ENCODE peak calls at places on chromosomes 12 and 14, in nine cellular contexts. J is CD4-positive, alpha-beta memory T cell; F is stomach; W is keratinocyte; U is neuronal stem cell; S is heart left ventricle; M is RWPE2; P is right lobe of liver; G is CD8-positive, alpha-beta memory T cell. I is an unnamed sample.
A peak's percentile ranks its signal among the peaks of the same experiment; 100 is the strongest.

GRCh38 chr12:124663771-124664366 is 96.5 kb upstream of the NCOR2 start:
- DNase-seq in J (no peak), F (no peak), W (no peak), U (no peak), S (no peak), M (no peak), P (no peak), G (no peak), I (no peak)

GRCh38 chr14:37343307-37344094 is 145.8 kb downstream of the MIPOL1 start:
- DNase-seq in J (no peak), F (no peak), W (no peak), U (no peak), S (no peak), M (no peak), P (no peak), G (no peak), I (no peak)

GRCh38 chr14:49552630-49553029 is 33.5 kb downstream of the RPS29 start:
- DNase-seq in J (no peak), F (no peak), W (no peak), U (no peak), S (no peak), M (no peak), P (no peak), G (no peak), I (no peak)

GRCh38 chr14:99612737-99613330 is 8.8 kb upstream of the CCDC85C start:
- DNase-seq in J (no peak), F (no peak), W (peak; percentile 76), U (no peak), S (no peak), M (peak; percentile 92), P (no peak), G (no peak), I (no peak)

GRCh38 chr12:71938728-71939385 is at the start of gene TPH2:
- DNase-seq in J (peak; percentile 47), F (peak; percentile 31), W (no peak), U (peak; percentile 86), S (peak; percentile 30), M (no peak), P (peak; percentile 48), G (peak; percentile 5), I (no peak)

GRCh38 chr12:131684015-131684725 is 26.7 kb upstream of the SFSWAP start:
- DNase-seq in J (no peak), F (no peak), W (no peak), U (no peak), S (no peak), M (peak; percentile 29), P (no peak), G (no peak), I (no peak)

GRCh38 chr12:1843641-1844005 is 23.3 kb downstream of the LRTM2 start:
- DNase-seq in J (no peak), F (no peak), W (no peak), U (no peak), S (peak; percentile 3), M (peak; percentile 46), P (peak; percentile 33), G (no peak), I (no peak)

GRCh38 chr12:53115112-53115890 is 12.0 kb downstream of the SOAT2 start:
- DNase-seq in J (no peak), F (no peak), W (no peak), U (no peak), S (no peak), M (no peak), P (no peak), G (no peak), I (no peak)

GRCh38 chr12:11623382-11623781 is 26.1 kb upstream of the ETV6 start:
- DNase-seq in J (no peak), F (no peak), W (no peak), U (no peak), S (no peak), M (no peak), P (no peak), G (no peak), I (no peak)

GRCh38 chr14:94681300-94682060 is 69.3 kb downstream of the SERPINA3 start:
- DNase-seq in J (no peak), F (peak; percentile 32), W (peak; percentile 17), U (no peak), S (no peak), M (peak; percentile 49), P (peak; percentile 73), G (no peak), I (peak; percentile 39)

GRCh38 chr12:42608196-42608825 is 18.8 kb upstream of the PRICKLE1 start:
- DNase-seq in J (no peak), F (no peak), W (no peak), U (no peak), S (no peak), M (no peak), P (no peak), G (no peak), I (no peak)

GRCh38 chr12:89427508-89428156 is 75.3 kb upstream of the DUSP6 start:
- DNase-seq in J (no peak), F (no peak), W (no peak), U (no peak), S (no peak), M (no peak), P (no peak), G (no peak), I (no peak)

GRCh38 chr12:72282721-72283120 is 10.6 kb downstream of the TRHDE start:
- DNase-seq in J (no peak), F (no peak), W (no peak), U (no peak), S (no peak), M (no peak), P (no peak), G (no peak), I (no peak)

GRCh38 chr12:118645219-118645618 is 268.9 kb downstream of the SUDS3 start:
- DNase-seq in J (no peak), F (no peak), W (no peak), U (peak; percentile 69), S (peak; percentile 19), M (no peak), P (peak; percentile 54), G (no peak), I (no peak)

GRCh38 chr14:67999693-68000384 is 180.3 kb downstream of the RAD51B start:
- DNase-seq in J (no peak), F (no peak), W (peak; percentile 21), U (no peak), S (no peak), M (no peak), P (no peak), G (no peak), I (no peak)

GRCh38 chr14:34041220-34041619 is 90.3 kb upstream of the EGLN3 start:
- DNase-seq in J (no peak), F (no peak), W (no peak), U (no peak), S (no peak), M (no peak), P (no peak), G (no peak), I (no peak)

GRCh38 chr14:68943107-68943506 is 36.0 kb downstream of the ACTN1 start:
- DNase-seq in J (no peak), F (no peak), W (no peak), U (no peak), S (no peak), M (no peak), P (no peak), G (no peak), I (no peak)

DNA sequence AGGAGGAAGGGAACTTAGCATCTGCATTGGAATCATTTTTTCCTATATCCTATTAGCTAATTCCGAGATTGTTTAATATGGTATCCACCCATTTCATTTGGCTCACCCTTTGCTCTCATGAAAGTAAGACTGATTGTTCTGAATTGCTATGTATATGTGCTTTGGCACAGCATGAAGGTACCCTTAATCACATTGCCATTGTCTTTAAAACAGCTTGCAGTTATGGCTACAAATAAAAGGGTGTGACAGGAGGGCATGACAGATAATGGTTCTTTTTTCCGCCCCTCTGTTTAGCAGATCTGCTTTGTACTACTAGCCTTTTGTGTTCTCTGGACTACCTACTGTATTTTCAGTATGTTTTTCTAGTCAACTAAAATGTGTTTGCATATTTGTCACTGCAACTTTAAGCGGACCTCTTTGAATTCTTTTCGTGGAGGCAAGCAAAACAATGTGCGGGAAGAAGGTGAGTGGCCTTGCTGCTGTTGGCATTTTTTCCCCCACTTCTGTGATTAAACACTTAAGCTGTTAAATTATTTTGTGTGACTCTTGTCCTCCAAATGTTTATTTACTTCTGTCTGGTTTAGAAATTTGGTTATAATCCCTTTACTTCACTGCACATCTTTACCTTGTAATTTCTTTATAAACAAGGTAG is 35.8 kb downstream of the FBXO34 start:
- DNase-seq in J (no peak), F (no peak), W (no peak), U (no peak), S (no peak), M (no peak), P (no peak), G (no peak), I (no peak)
- H3K27ac ChIP-seq in J (no peak overlapping the region), F (peak overlapping the region; percentile 15), W (no peak overlapping the region), U (no peak overlapping the region), S (peak overlapping the region; percentile 51), M (no peak overlapping the region), P (no peak overlapping the region), G (no peak overlapping the region), I (no peak overlapping the region)

DNA sequence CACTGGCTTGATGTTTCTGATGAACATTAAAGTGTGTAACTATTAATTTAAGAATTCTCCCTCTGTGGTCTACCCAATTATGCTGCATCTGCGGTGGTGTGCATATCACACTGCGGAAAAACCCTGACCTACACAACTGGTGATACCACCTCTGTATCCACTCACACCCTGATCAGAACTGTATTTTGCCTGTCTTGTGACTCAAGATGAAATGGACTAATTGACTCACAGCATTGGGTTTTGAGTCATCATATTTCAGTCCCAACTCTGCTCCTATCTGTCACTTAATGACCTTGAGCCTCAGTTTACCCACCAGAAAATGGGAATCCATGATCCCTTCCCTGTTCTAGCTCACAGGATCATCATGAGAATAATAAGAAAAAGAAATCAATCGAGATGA is 65.6 kb downstream of the NUAK1 start:
- DNase-seq in J (no peak), F (no peak), W (no peak), U (no peak), S (no peak), M (no peak), P (no peak), G (no peak), I (no peak)
- H3K27ac ChIP-seq in J (no peak overlapping the region), F (no peak overlapping the region), W (no peak overlapping the region), U (no peak overlapping the region), S (peak overlapping the region; percentile 40), M (no peak overlapping the region), P (no peak overlapping the region), G (no peak overlapping the region), I (no peak overlapping the region)

DNA sequence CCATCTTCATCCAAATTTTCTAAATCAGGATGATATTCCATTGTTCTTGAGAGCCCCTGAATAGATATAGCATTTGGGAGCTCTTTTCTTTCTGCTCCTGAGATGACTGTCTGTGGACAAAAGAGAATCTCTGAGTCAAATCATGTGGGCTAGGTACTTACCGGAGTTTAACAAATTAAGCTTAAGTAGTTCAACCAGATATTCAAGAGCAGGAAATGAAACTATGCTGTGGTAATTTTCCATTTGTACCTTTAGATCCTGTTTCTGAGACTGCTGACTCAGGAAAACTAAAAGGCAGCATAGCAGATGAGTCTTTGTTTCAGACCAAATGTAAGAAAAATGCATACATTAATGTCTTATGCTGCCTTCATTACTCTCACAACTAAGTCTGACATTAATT is at the start of gene CLEC7A:
- DNase-seq in J (no peak), F (no peak), W (no peak), U (no peak), S (no peak), M (no peak), P (no peak), G (no peak), I (peak; percentile 20)
- H3K27ac ChIP-seq in J (no peak within 1 kb of the TSS), F (no peak within 1 kb of the TSS), W (no peak within 1 kb of the TSS), U (no peak within 1 kb of the TSS), S (peak within 1 kb of the TSS; percentile 53), M (no peak within 1 kb of the TSS), P (peak within 1 kb of the TSS; percentile 10), G (no peak within 1 kb of the TSS), I (no peak within 1 kb of the TSS)

GRCh38 chr12:109200825-109201495 is 84.6 kb downstream of the ACACB start:
- DNase-seq in J (no peak), F (no peak), W (no peak), U (no peak), S (no peak), M (no peak), P (no peak), G (no peak), I (no peak)
- H3K27ac ChIP-seq in J (no peak overlapping the region), F (no peak overlapping the region), W (no peak overlapping the region), U (no peak overlapping the region), S (no peak overlapping the region), M (peak overlapping the region; percentile 92), P (peak overlapping the region; percentile 78), G (no peak overlapping the region), I (peak overlapping the region; percentile 83)